ENCODE peak calls at places on chromosomes 4 and X, in five cellular contexts. S is mesenchymal stem cell, J is H9, A is trophoblast cell, Z is H1. Y is an unnamed sample.

GRCh38 chrX:136260801-136261200 is 9.6 kb upstream of the MAP7D3 start:
- DNase-seq in S (peak), J (no peak), A (peak), Z (no peak), Y (no peak)

GRCh38 chrX:14934423-14934822 is 61.2 kb downstream of the MOSPD2 start:
- DNase-seq in S (no peak), J (no peak), A (no peak), Z (no peak), Y (no peak)

GRCh38 chr4:164876680-164877324 is at the start of gene APELA:
- DNase-seq in S (peak), J (no peak), A (no peak), Z (no peak), Y (no peak)

GRCh38 chr4:24260922-24261581 is 323.3 kb downstream of the DHX15 start:
- DNase-seq in S (no peak), J (no peak), A (peak), Z (no peak), Y (no peak)

GRCh38 chr4:85496933-85497332 is 22.0 kb downstream of the ARHGAP24 start:
- DNase-seq in S (peak), J (no peak), A (peak), Z (no peak), Y (no peak)

GRCh38 chr4:6107114-6107791 is 89.0 kb upstream of the C4orf50 start:
- DNase-seq in S (no peak), J (no peak), A (no peak), Z (no peak), Y (no peak)

GRCh38 chr4:138161351-138161750 is 80.8 kb downstream of the SLC7A11 start:
- DNase-seq in S (no peak), J (no peak), A (no peak), Z (no peak), Y (no peak)

GRCh38 chrX:46574337-46574940 is 874 bp downstream of the CHST7 start:
- DNase-seq in S (peak), J (peak), A (peak), Z (peak), Y (no peak)

GRCh38 chr4:13483142-13484044 is 747 bp downstream of the RAB28 start:
- DNase-seq in S (peak), J (peak), A (peak), Z (no peak), Y (peak)

GRCh38 chrX:55279832-55280231 is 15.1 kb upstream of the PAGE3 start:
- DNase-seq in S (no peak), J (no peak), A (no peak), Z (no peak), Y (no peak)

GRCh38 chrX:121958886-121959285 is 911.5 kb downstream of the GLUD2 start:
- DNase-seq in S (no peak), J (no peak), A (no peak), Z (no peak), Y (no peak)

GRCh38 chrX:13386636-13387035 is 66.8 kb upstream of the ATXN3L start:
- DNase-seq in S (no peak), J (no peak), A (no peak), Z (no peak), Y (no peak)

GRCh38 chr4:4694812-4695211 is 153.0 kb upstream of the STX18 start:
- DNase-seq in S (no peak), J (no peak), A (no peak), Z (no peak), Y (no peak)

GRCh38 chr4:110061101-110061500 is 137.3 kb downstream of the ELOVL6 start:
- DNase-seq in S (no peak), J (no peak), A (no peak), Z (no peak), Y (no peak)

GRCh38 chr4:144495944-144496343 is 150.0 kb upstream of the HHIP start:
- DNase-seq in S (no peak), J (no peak), A (no peak), Z (no peak), Y (no peak)
- H2BK12ac ChIP-seq in S (no peak), J (no peak), A (no peak), Z (no peak), Y (no peak)

DNA sequence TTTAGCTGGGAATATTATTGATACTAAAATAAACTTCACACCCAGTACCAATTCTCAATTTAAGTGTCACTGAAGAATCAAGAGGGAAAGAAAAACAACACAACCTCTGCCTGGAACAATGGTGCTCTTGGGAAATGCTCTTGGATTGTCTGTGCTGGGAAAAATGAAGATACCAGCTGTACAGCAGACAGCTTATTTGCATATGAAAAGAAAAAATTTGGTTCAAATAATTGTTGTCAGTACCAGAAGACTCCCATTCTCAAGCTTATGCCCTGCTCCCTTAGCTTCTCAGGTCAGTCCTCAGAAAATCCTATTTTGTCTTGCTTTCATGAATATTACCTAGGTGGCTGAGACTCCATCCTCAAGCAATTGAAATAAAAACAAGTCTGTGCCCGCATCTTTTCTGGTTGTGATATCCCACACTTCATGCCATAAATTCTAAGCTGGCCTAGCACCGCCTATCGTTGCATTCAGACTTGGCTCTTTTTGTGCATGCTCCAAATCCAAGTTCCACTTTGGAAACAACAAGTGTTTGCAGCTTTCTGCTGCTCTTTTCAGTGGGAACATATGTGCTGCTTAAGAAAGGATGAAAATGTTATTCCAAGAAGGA is 431.7 kb downstream of the INPP4B start:
- DNase-seq in S (no peak), J (no peak), A (peak), Z (no peak), Y (no peak)
- H2BK12ac ChIP-seq in S (no peak), J (no peak), A (no peak), Z (no peak), Y (no peak)

DNA sequence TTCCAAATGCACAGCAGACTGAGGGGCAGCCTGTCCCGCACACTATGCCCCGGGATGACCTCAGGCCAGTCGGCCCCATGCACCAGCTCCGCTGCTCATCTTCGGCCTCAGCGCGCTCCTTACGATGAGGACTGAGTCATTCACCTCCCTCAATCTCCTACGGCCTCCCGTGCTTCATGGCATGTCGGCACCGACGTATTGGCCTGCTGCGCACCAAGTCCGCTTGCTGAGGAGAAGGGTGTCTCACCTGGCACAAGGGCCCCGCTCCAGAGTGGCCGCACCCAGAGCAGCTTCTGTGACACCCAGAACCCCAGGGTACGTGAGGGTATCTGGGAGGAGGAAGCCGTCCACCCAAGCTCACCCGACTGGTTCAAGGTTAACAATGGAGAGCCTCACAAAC is 35.5 kb downstream of the GAK start:
- DNase-seq in S (no peak), J (no peak), A (no peak), Z (no peak), Y (no peak)
- H2BK12ac ChIP-seq in S (no peak), J (no peak), A (no peak), Z (no peak), Y (no peak)

GRCh38 chr4:142719854-142720541 is 126.1 kb downstream of the INPP4B start:
- DNase-seq in S (peak), J (no peak), A (peak), Z (no peak), Y (no peak)
- H2BK12ac ChIP-seq in S (no peak), J (no peak), A (no peak), Z (no peak), Y (no peak)

GRCh38 chr4:77007358-77008230 is 58.0 kb downstream of the SEPTIN11 start:
- DNase-seq in S (peak), J (no peak), A (peak), Z (no peak), Y (no peak)
- H2BK12ac ChIP-seq in S (no peak), J (no peak), A (no peak), Z (no peak), Y (no peak)

DNA sequence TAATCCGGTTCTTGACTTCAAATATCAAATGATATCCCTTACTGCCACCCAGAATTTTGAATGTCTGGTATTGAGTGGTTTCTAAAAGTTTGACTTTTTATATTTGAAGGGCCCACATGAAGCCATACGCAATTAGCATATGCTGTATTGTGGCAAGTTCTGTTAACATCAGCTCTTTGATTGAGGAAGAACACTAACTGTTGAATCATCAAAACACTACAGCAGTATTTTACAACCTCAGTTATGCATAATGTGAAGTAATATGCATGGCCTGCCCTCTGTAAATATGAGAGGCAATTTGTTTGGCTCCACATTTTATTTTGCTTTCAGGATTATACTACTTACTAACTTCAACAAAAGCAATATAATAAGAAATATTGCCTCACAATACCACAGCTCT is 62.2 kb upstream of the DMD start:
- DNase-seq in S (no peak), J (no peak), A (no peak), Z (no peak), Y (no peak)
- H2BK12ac ChIP-seq in S (no peak), J (no peak), A (no peak), Z (no peak), Y (no peak)

GRCh38 chrX:150446151-150446550 is 83.0 kb downstream of the MAMLD1 start:
- DNase-seq in S (no peak), J (no peak), A (no peak), Z (no peak), Y (no peak)
- H2BK12ac ChIP-seq in S (no peak), J (no peak), A (no peak), Z (no peak), Y (no peak)

GRCh38 chr4:106266201-106266600 is 49.8 kb downstream of the TBCK start:
- DNase-seq in S (peak), J (no peak), A (peak), Z (no peak), Y (no peak)
- H2BK12ac ChIP-seq in S (no peak), J (no peak), A (no peak), Z (no peak), Y (no peak)

Y was measured in neuronal stem cell.